ENCODE peak calls at places on chromosomes 11 and 22, in ten cellular contexts. K, D, P, H, B, M, G, E, L and O are unnamed samples. For H3K27me3, the result is how much of the 10 kb centered on the place peaks cover.

GRCh38 chr22:37953062-37953436 is 352 bp downstream of the C22orf23 start:
- DNase-seq in K (no peak), L (no peak), M (peak), D (peak), H (no peak), P (no peak), E (no peak), B (no peak), G (no peak), O (no peak)

GRCh38 chr22:36285545-36285944 is 32.6 kb downstream of the APOL1 start:
- DNase-seq in K (no peak), G (no peak), D (no peak), B (no peak), M (peak), L (no peak), P (peak), E (no peak), H (no peak), O (no peak)

GRCh38 chr11:12075822-12076821 is 34.3 kb upstream of the MICAL2 start:
- DNase-seq in H (peak), P (no peak), B (no peak), G (no peak), M (no peak), K (no peak), D (no peak), E (peak), L (peak), O (no peak)

GRCh38 chr11:106670069-106670468 is 348.2 kb downstream of the GUCY1A2 start:
- DNase-seq in G (no peak), M (no peak), L (peak), D (no peak), K (no peak), E (peak), B (no peak), P (no peak), H (no peak), O (no peak)

GRCh38 chr11:126793596-126793995 is 207.0 kb downstream of the KIRREL3 start:
- DNase-seq in D (no peak), B (no peak), K (no peak), L (peak), M (no peak), G (no peak), E (no peak), H (peak), P (no peak), O (no peak)

GRCh38 chr11:74121804-74122203 is 49.0 kb downstream of the C2CD3 start:
- DNase-seq in B (no peak), G (no peak), E (no peak), D (no peak), M (no peak), K (no peak), P (no peak), H (no peak), L (no peak), O (no peak)

GRCh38 chr11:73981051-73981805 is 1.4 kb downstream of the UCP2 start:
- DNase-seq in E (no peak), L (no peak), G (no peak), M (no peak), K (no peak), B (no peak), P (peak), D (no peak), H (no peak), O (no peak)

GRCh38 chr11:34063061-34063795 is 11.7 kb downstream of the CAPRIN1 start:
- DNase-seq in G (no peak), P (no peak), K (no peak), D (no peak), B (no peak), H (peak), E (no peak), M (no peak), L (no peak), O (no peak)

GRCh38 chr22:29531419-29531818 is 22.1 kb downstream of the THOC5 start:
- DNase-seq in E (no peak), M (no peak), H (no peak), B (no peak), G (no peak), P (peak), D (no peak), L (no peak), K (no peak), O (no peak)

GRCh38 chr11:117239295-117239694 is 6.8 kb downstream of the RNF214 start:
- DNase-seq in P (no peak), G (no peak), B (peak), L (peak), M (no peak), E (peak), D (no peak), K (no peak), H (peak), O (no peak)

GRCh38 chr22:37498289-37498909 is 12.2 kb upstream of the MFNG start:
- DNase-seq in K (peak), P (peak), M (no peak), B (peak), E (no peak), G (peak), H (no peak), D (no peak), L (no peak), O (peak)

GRCh38 chr22:37672920-37673453 is 2.4 kb upstream of the LGALS1 start:
- DNase-seq in E (no peak), B (no peak), K (no peak), P (no peak), L (no peak), D (no peak), G (no peak), H (no peak), M (no peak), O (no peak)

GRCh38 chr11:117771197-117771596 is 25.8 kb downstream of the DSCAML1 start:
- DNase-seq in L (no peak), B (no peak), E (no peak), P (no peak), D (no peak), K (no peak), H (no peak), G (no peak), M (no peak), O (no peak)

GRCh38 chr22:40403141-40403540 is 32.7 kb downstream of the SGSM3 start:
- DNase-seq in G (no peak), H (no peak), L (no peak), B (no peak), K (no peak), M (no peak), E (no peak), D (no peak), P (no peak), O (no peak)

GRCh38 chr11:898540-899190 is 11.9 kb downstream of the CHID1 start:
- DNase-seq in M (no peak), D (no peak), G (no peak), K (no peak), P (no peak), L (peak), E (no peak), B (peak), H (peak), O (no peak)

GRCh38 chr11:14067686-14068085 is 105.2 kb downstream of the SPON1 start:
- DNase-seq in K (no peak), H (no peak), P (no peak), B (no peak), M (no peak), G (no peak), D (no peak), L (no peak), E (no peak), O (no peak)

GRCh38 chr11:14070866-14071265 is 108.3 kb downstream of the SPON1 start:
- DNase-seq in D (no peak), B (no peak), P (no peak), H (peak), E (no peak), L (no peak), G (no peak), K (no peak), M (no peak), O (no peak)

GRCh38 chr11:14059491-14059890 is 97.0 kb downstream of the SPON1 start:
- DNase-seq in K (no peak), H (no peak), M (no peak), L (no peak), D (peak), G (no peak), P (no peak), B (no peak), E (peak), O (no peak)

GRCh38 chr11:14065692-14066091 is 103.2 kb downstream of the SPON1 start:
- DNase-seq in H (no peak), M (no peak), B (no peak), K (no peak), L (no peak), P (no peak), E (no peak), D (no peak), G (no peak), O (no peak)

DNA sequence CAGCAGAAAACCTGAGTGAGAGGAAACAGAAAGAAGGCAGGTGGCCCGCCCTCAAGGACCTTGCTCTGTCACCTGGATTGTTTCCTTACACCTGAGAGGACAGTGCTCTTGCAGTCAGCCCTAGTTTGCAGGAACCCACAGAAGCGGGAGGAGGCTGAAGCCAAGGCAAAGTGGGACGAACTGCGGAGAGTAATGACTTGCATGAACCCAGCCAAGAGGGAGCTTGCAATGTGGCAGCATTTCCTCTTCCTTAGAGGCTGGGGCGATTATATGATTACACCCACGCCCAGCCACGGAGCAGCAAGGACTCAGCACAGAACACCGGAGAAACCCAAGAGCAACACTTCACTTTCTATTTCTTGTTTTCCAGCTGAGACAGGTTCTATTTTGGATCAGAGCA is 102.6 kb downstream of the SPON1 start:
- DNase-seq in B (no peak), D (no peak), E (no peak), K (no peak), G (peak), L (no peak), P (no peak), M (no peak), H (no peak), O (no peak)
- H3K4me3 ChIP-seq in B (no peak), D (no peak), E (no peak), K (peak), G (no peak), L (no peak), P (no peak), M (no peak), H (no peak), O (no peak)

GRCh38 chr22:31150615-31151014 is 9.4 kb upstream of the RNF185 start:
- DNase-seq in G (no peak), L (no peak), H (no peak), K (no peak), E (peak), P (no peak), D (no peak), M (no peak), B (no peak), O (no peak)
- TF ChIP-seq CTCF in G (no peak), L (peak), H (peak), K (no peak), E (peak), P (no peak), D (no peak), M (no peak), B (peak), O (peak)

DNA sequence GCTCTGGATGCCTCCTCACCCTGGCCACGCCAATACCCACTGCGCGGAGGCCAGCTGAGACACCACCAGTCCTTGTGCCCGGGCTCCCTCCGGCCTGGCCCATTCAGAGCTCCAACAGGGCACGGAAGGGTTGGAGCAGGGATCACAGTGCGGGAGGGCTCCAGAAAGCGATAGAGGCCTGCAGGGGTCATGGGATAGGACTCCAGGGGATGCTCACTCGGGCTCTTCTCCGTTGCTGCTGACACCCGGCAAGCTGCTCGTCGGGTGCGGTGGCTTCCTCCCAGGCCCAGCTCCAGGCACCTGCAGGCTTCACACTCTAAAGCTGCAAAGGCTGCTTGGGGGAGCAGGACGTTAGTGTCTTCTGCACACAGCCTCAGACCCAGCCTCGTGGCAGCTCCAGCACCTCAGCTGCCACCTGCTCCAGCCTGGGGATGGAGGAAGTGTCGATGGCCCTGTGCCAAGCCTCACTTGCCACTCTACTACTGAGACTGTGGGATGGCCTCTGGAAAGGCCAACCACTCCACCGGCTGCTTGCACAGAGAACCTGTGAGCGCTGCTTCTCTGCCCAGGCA is 10.6 kb downstream of the WNT7B start:
- DNase-seq in E (no peak), H (no peak), M (no peak), G (no peak), P (no peak), L (peak), K (no peak), D (no peak), B (no peak), O (no peak)
- H3K27me3 ChIP-seq in E (under half), H (half or more), M (under half), G (under half), P (half or more), L (under half), K (under half), D (under half), B (under half), O (under half)

GRCh38 chr11:20638074-20638473 is 31.3 kb upstream of the NELL1 start:
- DNase-seq in L (no peak), M (no peak), G (no peak), P (no peak), K (no peak), B (no peak), E (no peak), D (no peak), H (no peak), O (no peak)
- H3K4me3 ChIP-seq in L (no peak), M (no peak), G (no peak), P (no peak), K (no peak), B (no peak), E (no peak), D (no peak), H (no peak), O (no peak)

GRCh38 chr22:43268261-43268660 is 74.9 kb downstream of the SCUBE1 start:
- DNase-seq in D (no peak), L (no peak), M (no peak), B (no peak), K (no peak), E (no peak), H (no peak), G (no peak), P (no peak), O (no peak)

GRCh38 chr22:43272301-43272700 is 70.9 kb downstream of the SCUBE1 start:
- DNase-seq in D (no peak), L (peak), B (no peak), H (peak), E (no peak), K (no peak), M (no peak), G (no peak), P (no peak), O (no peak)

GRCh38 chr22:43269325-43270040 is 73.7 kb downstream of the SCUBE1 start:
- DNase-seq in L (no peak), P (no peak), B (no peak), K (no peak), D (no peak), G (no peak), H (no peak), E (no peak), M (no peak), O (no peak)

GRCh38 chr22:43270949-43271348 is 72.2 kb downstream of the SCUBE1 start:
- DNase-seq in B (no peak), K (no peak), D (no peak), H (no peak), E (no peak), P (no peak), G (no peak), M (no peak), L (no peak), O (no peak)

GRCh38 chr22:43270314-43270908 is 72.8 kb downstream of the SCUBE1 start:
- DNase-seq in M (no peak), H (peak), L (no peak), K (no peak), B (no peak), E (peak), D (no peak), G (no peak), P (no peak), O (no peak)
- TF ChIP-seq CTCF in M (peak), H (peak), L (no peak), K (no peak), B (peak), E (peak), D (no peak), G (no peak), P (no peak), O (peak)